ENCODE peak calls at places on chromosomes 11 and 22, in ten cellular contexts. V is CD4-positive, alpha-beta T cell; I is upper lobe of right lung; A is breast epithelium; C is right lobe of liver; X is IMR-90; M is right atrium auricular region; Q is uterus; Z is transverse colon; R is cardiac muscle cell. D is an unnamed sample.

GRCh38 chr11:196786-197731 is 4.2 kb downstream of the SCGB1C1 start:
- DNase-seq in A (no peak), I (peak; percentile 59), Z (peak; percentile 6), V (no peak), R (no peak), C (peak; percentile 11), M (no peak), Q (no peak), X (no peak), D (no peak)

GRCh38 chr11:125679397-125679796 is 1.2 kb downstream of the ACRV1 start:
- DNase-seq in A (no peak), R (peak; percentile 3), I (no peak), V (no peak), Q (no peak), M (no peak), X (peak; percentile 13), Z (no peak), C (no peak), D (no peak)

GRCh38 chr11:625636-626319 is 1.0 kb upstream of the CDHR5 start:
- DNase-seq in M (no peak), C (no peak), A (no peak), X (no peak), Z (peak; percentile 60), I (no peak), Q (no peak), R (no peak), V (no peak), D (no peak)

GRCh38 chr11:91872216-91872615 is 352.4 kb upstream of the FAT3 start:
- DNase-seq in R (peak; percentile 2), C (no peak), I (no peak), A (no peak), V (no peak), Z (no peak), Q (no peak), M (no peak), X (no peak), D (no peak)

GRCh38 chr11:2475151-2475918 is 30.5 kb downstream of the KCNQ1 start:
- DNase-seq in X (no peak), Q (no peak), C (no peak), Z (no peak), M (no peak), I (no peak), R (peak; percentile 25), A (no peak), V (no peak), D (no peak)

GRCh38 chr22:39598017-39598965 is 27.7 kb downstream of the CACNA1I start:
- DNase-seq in Q (no peak), I (peak; percentile 83), Z (peak; percentile 89), A (peak; percentile 71), M (no peak), C (no peak), R (peak; percentile 15), V (peak; percentile 66), X (no peak), D (peak; percentile 41)

GRCh38 chr11:69005631-69006368 is 7.2 kb downstream of the MRGPRF start:
- DNase-seq in M (no peak), Z (no peak), V (no peak), C (no peak), Q (peak; percentile 23), R (no peak), X (no peak), A (peak; percentile 46), I (peak; percentile 61), D (no peak)

GRCh38 chr11:103532133-103532788 is 423.0 kb downstream of the DYNC2H1 start:
- DNase-seq in V (no peak), Z (no peak), I (no peak), X (peak; percentile 79), Q (no peak), C (no peak), A (no peak), M (no peak), R (peak; percentile 78), D (no peak)

DNA sequence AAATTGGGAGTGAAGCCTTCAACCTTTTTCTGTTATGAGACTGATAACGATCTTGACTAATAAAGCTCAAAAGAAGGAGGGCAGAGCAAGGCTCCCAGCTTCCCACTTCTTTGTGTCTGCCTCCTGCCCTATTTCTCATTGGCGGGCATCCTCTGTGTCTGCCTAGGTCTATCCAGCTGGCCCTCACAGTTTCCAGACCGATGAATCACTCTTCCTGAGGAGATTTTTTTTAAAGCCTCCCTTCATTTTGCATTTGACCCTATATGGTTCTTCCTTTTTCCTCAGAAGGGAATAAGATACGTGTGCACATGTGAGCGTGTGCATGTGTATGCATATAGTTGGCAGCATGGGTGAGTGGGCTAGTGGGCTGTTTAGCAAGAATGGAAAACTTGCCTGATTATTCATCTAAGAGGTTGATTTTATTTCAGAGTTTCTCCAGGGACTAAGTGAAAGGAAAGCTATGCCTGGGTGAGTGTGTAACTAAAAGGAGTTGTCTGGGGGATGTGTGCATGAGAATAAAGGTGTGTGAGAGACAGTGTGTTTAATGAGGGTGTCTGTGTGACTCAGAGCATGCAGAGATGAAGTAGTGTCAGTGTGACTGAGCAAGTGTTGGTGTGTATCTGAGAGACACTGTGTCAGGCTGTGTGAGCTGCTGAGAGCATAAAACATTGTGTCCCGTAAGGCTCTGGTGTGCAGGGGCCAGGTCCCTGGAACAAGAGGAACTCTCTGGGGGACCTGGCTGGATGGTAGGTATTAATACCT is 12.2 kb downstream of the PHLDB1 start:
- DNase-seq in Q (peak; percentile 75), V (no peak), A (no peak), X (peak; percentile 98), R (peak; percentile 97), C (no peak), I (peak; percentile 13), M (peak; percentile 85), Z (no peak), D (no peak)
- H3K9me3 ChIP-seq in Q (no peaks in the 10 kb centered on the region), V (no peaks in the 10 kb centered on the region), A (no peaks in the 10 kb centered on the region), X (no peaks in the 10 kb centered on the region), R (no peaks in the 10 kb centered on the region), C (no peaks in the 10 kb centered on the region), I (no peaks in the 10 kb centered on the region), M (no peaks in the 10 kb centered on the region), Z (no peaks in the 10 kb centered on the region), D (no peaks in the 10 kb centered on the region)

GRCh38 chr22:47570300-47570685 is 807.8 kb downstream of the TBC1D22A start:
- DNase-seq in X (no peak), I (peak; percentile 42), C (peak; percentile 36), R (no peak), A (no peak), Q (no peak), Z (no peak), M (no peak), V (no peak), D (no peak)
- H3K9me3 ChIP-seq in X (peaks cover 48% of the 10 kb centered on the region), I (no peaks in the 10 kb centered on the region), C (no peaks in the 10 kb centered on the region), R (no peaks in the 10 kb centered on the region), A (no peaks in the 10 kb centered on the region), Q (no peaks in the 10 kb centered on the region), Z (no peaks in the 10 kb centered on the region), M (no peaks in the 10 kb centered on the region), V (no peaks in the 10 kb centered on the region), D (no peaks in the 10 kb centered on the region)

GRCh38 chr11:106236295-106236694 is 158.8 kb downstream of the AASDHPPT start:
- DNase-seq in I (no peak), X (no peak), C (no peak), R (no peak), M (no peak), V (no peak), A (no peak), Q (no peak), Z (no peak), D (no peak)

GRCh38 chr11:106233191-106233590 is 155.7 kb downstream of the AASDHPPT start:
- DNase-seq in A (no peak), X (no peak), Q (no peak), R (no peak), Z (no peak), C (no peak), I (no peak), V (no peak), M (no peak), D (no peak)

GRCh38 chr11:106234794-106235193 is 157.3 kb downstream of the AASDHPPT start:
- DNase-seq in C (no peak), Q (no peak), M (no peak), A (no peak), I (no peak), V (no peak), R (no peak), X (no peak), Z (no peak), D (no peak)

GRCh38 chr11:106228996-106229395 is 151.5 kb downstream of the AASDHPPT start:
- DNase-seq in I (no peak), Q (no peak), Z (no peak), C (no peak), A (no peak), V (no peak), X (no peak), R (peak; percentile 28), M (no peak), D (no peak)

DNA sequence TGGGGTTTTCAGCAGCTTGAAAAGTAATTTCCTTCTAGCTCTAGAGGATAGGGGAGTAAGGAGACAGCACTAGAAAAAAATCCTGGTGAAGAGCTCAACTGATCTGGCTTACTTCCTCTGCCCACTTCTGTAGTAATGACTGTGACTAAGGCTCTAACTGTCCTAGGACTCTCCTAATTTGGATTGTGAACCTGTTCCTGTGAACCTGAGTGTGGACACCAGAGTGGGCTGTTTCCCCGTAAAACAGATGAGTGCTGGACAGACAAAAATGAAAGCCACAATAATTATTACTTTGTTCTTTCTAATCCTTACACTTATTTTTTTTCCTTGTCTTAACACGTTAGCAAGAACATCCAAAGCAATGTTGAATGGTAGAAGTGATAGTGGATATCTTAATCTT is 154.1 kb downstream of the AASDHPPT start:
- DNase-seq in Q (no peak), A (no peak), C (no peak), X (peak; percentile 13), R (peak; percentile 56), Z (no peak), V (no peak), M (no peak), I (no peak), D (no peak)
- H3K9me3 ChIP-seq in Q (no peaks in the 10 kb centered on the region), A (no peaks in the 10 kb centered on the region), C (no peaks in the 10 kb centered on the region), X (peaks cover 3% of the 10 kb centered on the region), R (no peaks in the 10 kb centered on the region), Z (peaks cover 6% of the 10 kb centered on the region), V (no peaks in the 10 kb centered on the region), M (no peaks in the 10 kb centered on the region), I (no peaks in the 10 kb centered on the region), D (no peaks in the 10 kb centered on the region)

GRCh38 chr11:44319170-44319551 is 9.2 kb upstream of the ALX4 start:
- DNase-seq in R (no peak), Q (no peak), I (peak; percentile 62), A (no peak), X (no peak), V (no peak), C (no peak), M (no peak), Z (no peak), D (no peak)

GRCh38 chr11:44314733-44315132 is 4.8 kb upstream of the ALX4 start:
- DNase-seq in M (no peak), Q (no peak), I (no peak), X (no peak), Z (no peak), R (no peak), V (no peak), C (no peak), A (no peak), D (no peak)

GRCh38 chr11:44315947-44316387 is 6.0 kb upstream of the ALX4 start:
- DNase-seq in M (no peak), A (no peak), X (peak; percentile 22), V (no peak), C (no peak), Q (no peak), R (peak; percentile 60), I (peak; percentile 58), Z (no peak), D (no peak)

GRCh38 chr11:44318369-44318768 is 8.4 kb upstream of the ALX4 start:
- DNase-seq in Q (no peak), X (no peak), R (no peak), I (no peak), M (no peak), C (no peak), Z (no peak), V (no peak), A (no peak), D (no peak)

GRCh38 chr11:44316388-44317240 is 6.7 kb upstream of the ALX4 start:
- DNase-seq in M (no peak), Z (no peak), Q (no peak), X (no peak), C (no peak), V (no peak), R (no peak), A (no peak), I (peak; percentile 67), D (no peak)
- H3K9me3 ChIP-seq in M (no peaks in the 10 kb centered on the region), Z (no peaks in the 10 kb centered on the region), Q (no peaks in the 10 kb centered on the region), X (peaks cover 10% of the 10 kb centered on the region), C (no peaks in the 10 kb centered on the region), V (no peaks in the 10 kb centered on the region), R (no peaks in the 10 kb centered on the region), A (no peaks in the 10 kb centered on the region), I (no peaks in the 10 kb centered on the region), D (no peaks in the 10 kb centered on the region)